ENCODE peak calls at places on chromosomes 12 and 14, in ten cellular contexts. Q is glutamatergic neuron, X is ovary, E is A549, W is left ventricle myocardium inferior, J is progenitor cell of endocrine pancreas, S is astrocyte of the cerebellum, I is endodermal cell, N is bronchial epithelial cell, R is fibroblast of the aortic adventitia. Y is an unnamed sample.
A peak's percentile ranks its signal among the peaks of the same experiment; 100 is the strongest.

GRCh38 chr12:117006333-117006732 is 92.9 kb downstream of the TESC start:
- DNase-seq in Q (no peak), X (no peak), E (no peak), W (no peak), J (no peak), S (no peak), I (no peak), N (no peak), R (no peak), Y (no peak)

GRCh38 chr14:94779713-94780112 is 9.8 kb upstream of the GSC start:
- DNase-seq in Q (no peak), X (no peak), E (no peak), W (no peak), J (no peak), S (no peak), I (no peak), N (no peak), R (no peak), Y (no peak)

GRCh38 chr12:72072613-72073212 is 134.1 kb downstream of the TPH2 start:
- DNase-seq in Q (no peak), X (no peak), E (no peak), W (no peak), J (no peak), S (no peak), I (no peak), N (peak; percentile 11), R (no peak), Y (no peak)

GRCh38 chr12:86331012-86331411 is 74.8 kb upstream of the MGAT4C start:
- DNase-seq in Q (no peak), X (no peak), E (no peak), W (no peak), J (no peak), S (no peak), I (no peak), N (no peak), R (no peak), Y (no peak)

GRCh38 chr14:70149766-70150165 is 39.0 kb downstream of the SLC8A3 start:
- DNase-seq in Q (no peak), X (no peak), E (no peak), W (no peak), J (no peak), S (no peak), I (no peak), N (no peak), R (no peak), Y (no peak)

GRCh38 chr12:78835493-78835892 is 29.1 kb upstream of the SYT1 start:
- DNase-seq in Q (peak; percentile 49), X (no peak), E (no peak), W (no peak), J (no peak), S (no peak), I (peak; percentile 55), N (peak; percentile 11), R (no peak), Y (no peak)

GRCh38 chr12:78194448-78194847 is 363.8 kb downstream of the NAV3 start:
- DNase-seq in Q (no peak), X (no peak), E (no peak), W (no peak), J (no peak), S (peak; percentile 94), I (no peak), N (peak; percentile 70), R (peak; percentile 97), Y (no peak)

GRCh38 chr12:30989754-30990153 is 63.2 kb downstream of the TSPAN11 start:
- DNase-seq in Q (peak; percentile 83), X (no peak), E (peak; percentile 41), W (peak; percentile 59), J (no peak), S (no peak), I (peak; percentile 95), N (no peak), R (no peak), Y (peak; percentile 44)

GRCh38 chr12:57169046-57169795 is 21.8 kb upstream of the LRP1-AS start:
- DNase-seq in Q (no peak), X (no peak), E (no peak), W (no peak), J (no peak), S (no peak), I (no peak), N (no peak), R (no peak), Y (no peak)

GRCh38 chr12:43312991-43313505 is 239.0 kb downstream of the ADAMTS20 start:
- DNase-seq in Q (no peak), X (no peak), E (no peak), W (no peak), J (no peak), S (no peak), I (no peak), N (no peak), R (no peak), Y (no peak)

GRCh38 chr14:89365071-89365801 is 51.8 kb downstream of the FOXN3 start:
- DNase-seq in Q (no peak), X (no peak), E (no peak), W (no peak), J (no peak), S (no peak), I (no peak), N (no peak), R (no peak), Y (peak; percentile 23)

GRCh38 chr12:229441-230191 is 15.7 kb upstream of the SLC6A12 start:
- DNase-seq in Q (no peak), X (no peak), E (no peak), W (no peak), J (no peak), S (no peak), I (peak; percentile 46), N (no peak), R (no peak), Y (no peak)

GRCh38 chr14:23561873-23562821 is 5.4 kb downstream of the AP1G2 start:
- DNase-seq in Q (peak; percentile 16), X (no peak), E (no peak), W (no peak), J (no peak), S (no peak), I (no peak), N (no peak), R (no peak), Y (no peak)

GRCh38 chr14:101502761-101503392 is 58.4 kb upstream of the DIO3 start:
- DNase-seq in Q (peak; percentile 6), X (no peak), E (no peak), W (no peak), J (no peak), S (no peak), I (peak; percentile 9), N (no peak), R (no peak), Y (no peak)

GRCh38 chr14:85554106-85554505 is 24.2 kb downstream of the FLRT2 start:
- DNase-seq in Q (no peak), X (no peak), E (no peak), W (no peak), J (no peak), S (no peak), I (no peak), N (no peak), R (no peak), Y (no peak)

GRCh38 chr14:90444077-90444696 is 47.4 kb downstream of the CALM1 start:
- DNase-seq in Q (no peak), X (no peak), E (no peak), W (no peak), J (no peak), S (no peak), I (no peak), N (peak; percentile 100), R (no peak), Y (no peak)

GRCh38 chr12:95721320-95721719 is 69.2 kb downstream of the NTN4 start:
- DNase-seq in Q (no peak), X (no peak), E (peak; percentile 53), W (no peak), J (no peak), S (no peak), I (no peak), N (peak; percentile 91), R (peak; percentile 14), Y (no peak)
- TF ChIP-seq CTCF in Q (no peak), X (no peak), E (no peak), W (peak; percentile 27), J (peak; percentile 15), S (peak; percentile 24), I (peak; percentile 69), N (no peak), R (peak; percentile 12), Y (no peak)

GRCh38 chr14:52531481-52531880 is 20.8 kb downstream of the TXNDC16 start:
- DNase-seq in Q (no peak), X (no peak), E (no peak), W (no peak), J (no peak), S (no peak), I (no peak), N (no peak), R (no peak), Y (no peak)

GRCh38 chr14:52522033-52522432 is 30.3 kb downstream of the TXNDC16 start:
- DNase-seq in Q (no peak), X (no peak), E (no peak), W (no peak), J (no peak), S (no peak), I (no peak), N (no peak), R (no peak), Y (no peak)

DNA sequence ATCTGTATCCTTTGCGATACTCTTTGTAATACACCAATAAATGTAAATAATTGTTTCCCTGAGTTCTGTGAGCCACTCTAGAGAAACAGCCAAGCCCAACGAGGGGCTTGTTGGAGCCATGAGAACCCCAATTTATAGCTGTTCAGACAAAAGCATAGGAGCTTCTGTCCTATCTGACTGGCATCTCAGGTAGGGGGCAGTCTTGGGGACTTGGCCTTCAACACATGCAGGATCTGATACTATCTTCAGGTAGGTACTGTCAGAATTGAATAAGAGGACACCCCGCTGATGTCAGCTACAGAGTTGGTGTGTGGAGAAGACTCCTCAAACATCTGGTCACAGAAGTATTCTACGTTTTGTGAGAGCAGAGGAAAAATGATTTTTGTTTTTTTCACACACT is 25.3 kb downstream of the TXNDC16 start:
- DNase-seq in Q (no peak), X (no peak), E (no peak), W (no peak), J (no peak), S (no peak), I (no peak), N (no peak), R (no peak), Y (no peak)
- TF ChIP-seq CTCF in Q (no peak), X (no peak), E (no peak), W (no peak), J (no peak), S (no peak), I (peak; percentile 44), N (no peak), R (no peak), Y (no peak)

DNA sequence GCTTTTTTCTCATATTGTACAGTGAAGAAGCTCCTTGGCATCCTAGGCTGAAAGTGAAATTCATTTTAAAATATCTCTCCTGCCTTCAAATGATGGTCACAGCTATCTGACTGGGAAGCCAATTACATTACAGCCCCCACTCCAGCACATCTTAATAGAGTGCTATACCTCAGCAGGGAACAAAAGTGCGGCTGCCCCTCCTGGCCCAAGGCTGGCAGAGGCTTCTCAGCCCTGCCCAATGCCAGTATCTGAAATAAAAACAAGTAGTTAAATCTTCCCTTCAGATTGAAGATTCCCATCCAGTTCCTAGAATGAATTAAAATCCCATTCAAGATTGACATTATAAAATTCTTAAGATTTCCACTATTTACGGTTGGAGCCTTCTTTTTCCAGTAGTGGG is 54.9 kb upstream of the GNG2 start:
- DNase-seq in Q (peak; percentile 28), X (no peak), E (no peak), W (no peak), J (no peak), S (no peak), I (peak; percentile 56), N (no peak), R (no peak), Y (no peak)
- TF ChIP-seq CTCF in Q (no peak), X (no peak), E (no peak), W (no peak), J (no peak), S (no peak), I (peak; percentile 55), N (peak; percentile 18), R (no peak), Y (no peak)

GRCh38 chr12:6613776-6614512 is 6.8 kb upstream of the CHD4 start:
- DNase-seq in Q (peak; percentile 84), X (peak; percentile 96), E (peak; percentile 90), W (peak; percentile 89), J (peak; percentile 88), S (peak; percentile 89), I (peak; percentile 99), N (peak; percentile 79), R (peak; percentile 99), Y (peak; percentile 62)
- TF ChIP-seq CTCF in Q (no peak), X (no peak), E (peak; percentile 4), W (no peak), J (peak; percentile 51), S (peak; percentile 10), I (peak; percentile 65), N (no peak), R (peak; percentile 12), Y (no peak)